ENCODE peak calls at places on chromosome 11, in seven cellular contexts. One of them, this sample, is unnamed.

GRCh38 chr11:45089845-45090499 is 56.5 kb upstream of the PRDM11 start:
- DNase-seq in fibroblast of mammary gland: peak
- DNase-seq in naive B cell: no peak
- DNase-seq in T-helper 1 cell: no peak
- DNase-seq in stimulated activated CD4-positive, alpha-beta T cell treated with anti-CD3 and anti-CD28 coated beads, Interleukin-12 subunit alpha, Interleukin-12 subunit beta, amount 100 ng/mL, for 48 hours: no peak
- DNase-seq in activated T-cell treated with anti-CD3 and anti-CD28 coated beads, Interleukin-2, amount 50 U/mL, for 1 hour: no peak
- DNase-seq in IMR-90: peak
- DNase-seq in this sample: peak

GRCh38 chr11:88059326-88059725 is 115.9 kb downstream of the RAB38 start:
- DNase-seq in fibroblast of mammary gland: peak
- DNase-seq in naive B cell: no peak
- DNase-seq in T-helper 1 cell: no peak
- DNase-seq in stimulated activated CD4-positive, alpha-beta T cell treated with anti-CD3 and anti-CD28 coated beads, Interleukin-12 subunit alpha, Interleukin-12 subunit beta, amount 100 ng/mL, for 48 hours: no peak
- DNase-seq in activated T-cell treated with anti-CD3 and anti-CD28 coated beads, Interleukin-2, amount 50 U/mL, for 1 hour: no peak
- DNase-seq in IMR-90: no peak
- DNase-seq in this sample: peak

GRCh38 chr11:19952101-19952605 is 208.1 kb downstream of the DBX1 start:
- DNase-seq in fibroblast of mammary gland: no peak
- DNase-seq in naive B cell: no peak
- DNase-seq in T-helper 1 cell: no peak
- DNase-seq in stimulated activated CD4-positive, alpha-beta T cell treated with anti-CD3 and anti-CD28 coated beads, Interleukin-12 subunit alpha, Interleukin-12 subunit beta, amount 100 ng/mL, for 48 hours: no peak
- DNase-seq in activated T-cell treated with anti-CD3 and anti-CD28 coated beads, Interleukin-2, amount 50 U/mL, for 1 hour: no peak
- DNase-seq in IMR-90: no peak
- DNase-seq in this sample: no peak

GRCh38 chr11:34603129-34604001 is 17.5 kb upstream of the EHF start:
- DNase-seq in fibroblast of mammary gland: no peak
- DNase-seq in naive B cell: no peak
- DNase-seq in T-helper 1 cell: no peak
- DNase-seq in stimulated activated CD4-positive, alpha-beta T cell treated with anti-CD3 and anti-CD28 coated beads, Interleukin-12 subunit alpha, Interleukin-12 subunit beta, amount 100 ng/mL, for 48 hours: no peak
- DNase-seq in activated T-cell treated with anti-CD3 and anti-CD28 coated beads, Interleukin-2, amount 50 U/mL, for 1 hour: no peak
- DNase-seq in IMR-90: no peak
- DNase-seq in this sample: no peak

GRCh38 chr11:64084962-64085710 is 49.4 kb downstream of the FLRT1 start:
- DNase-seq in fibroblast of mammary gland: no peak
- DNase-seq in naive B cell: no peak
- DNase-seq in T-helper 1 cell: no peak
- DNase-seq in stimulated activated CD4-positive, alpha-beta T cell treated with anti-CD3 and anti-CD28 coated beads, Interleukin-12 subunit alpha, Interleukin-12 subunit beta, amount 100 ng/mL, for 48 hours: no peak
- DNase-seq in activated T-cell treated with anti-CD3 and anti-CD28 coated beads, Interleukin-2, amount 50 U/mL, for 1 hour: no peak
- DNase-seq in IMR-90: no peak
- DNase-seq in this sample: no peak

GRCh38 chr11:70569173-70569890 is 171.0 kb downstream of the CTTN start:
- DNase-seq in fibroblast of mammary gland: no peak
- DNase-seq in naive B cell: no peak
- DNase-seq in T-helper 1 cell: no peak
- DNase-seq in stimulated activated CD4-positive, alpha-beta T cell treated with anti-CD3 and anti-CD28 coated beads, Interleukin-12 subunit alpha, Interleukin-12 subunit beta, amount 100 ng/mL, for 48 hours: no peak
- DNase-seq in activated T-cell treated with anti-CD3 and anti-CD28 coated beads, Interleukin-2, amount 50 U/mL, for 1 hour: no peak
- DNase-seq in IMR-90: no peak
- DNase-seq in this sample: no peak

GRCh38 chr11:80722616-80723015 is 1281.8 kb upstream of the TENM4 start:
- DNase-seq in fibroblast of mammary gland: peak
- DNase-seq in naive B cell: no peak
- DNase-seq in T-helper 1 cell: no peak
- DNase-seq in stimulated activated CD4-positive, alpha-beta T cell treated with anti-CD3 and anti-CD28 coated beads, Interleukin-12 subunit alpha, Interleukin-12 subunit beta, amount 100 ng/mL, for 48 hours: no peak
- DNase-seq in activated T-cell treated with anti-CD3 and anti-CD28 coated beads, Interleukin-2, amount 50 U/mL, for 1 hour: no peak
- DNase-seq in IMR-90: no peak
- DNase-seq in this sample: peak

GRCh38 chr11:71948314-71949027 is 19.6 kb downstream of the RNF121 start:
- DNase-seq in fibroblast of mammary gland: no peak
- DNase-seq in naive B cell: no peak
- DNase-seq in T-helper 1 cell: no peak
- DNase-seq in stimulated activated CD4-positive, alpha-beta T cell treated with anti-CD3 and anti-CD28 coated beads, Interleukin-12 subunit alpha, Interleukin-12 subunit beta, amount 100 ng/mL, for 48 hours: no peak
- DNase-seq in activated T-cell treated with anti-CD3 and anti-CD28 coated beads, Interleukin-2, amount 50 U/mL, for 1 hour: no peak
- DNase-seq in IMR-90: no peak
- DNase-seq in this sample: no peak

GRCh38 chr11:23554002-23554401 is 693.7 kb upstream of the CCDC179 start:
- DNase-seq in fibroblast of mammary gland: peak
- DNase-seq in naive B cell: no peak
- DNase-seq in T-helper 1 cell: no peak
- DNase-seq in stimulated activated CD4-positive, alpha-beta T cell treated with anti-CD3 and anti-CD28 coated beads, Interleukin-12 subunit alpha, Interleukin-12 subunit beta, amount 100 ng/mL, for 48 hours: no peak
- DNase-seq in activated T-cell treated with anti-CD3 and anti-CD28 coated beads, Interleukin-2, amount 50 U/mL, for 1 hour: no peak
- DNase-seq in IMR-90: no peak
- DNase-seq in this sample: peak

GRCh38 chr11:68373189-68373809 is 60.9 kb downstream of the LRP5 start:
- DNase-seq in fibroblast of mammary gland: peak
- DNase-seq in naive B cell: no peak
- DNase-seq in T-helper 1 cell: no peak
- DNase-seq in stimulated activated CD4-positive, alpha-beta T cell treated with anti-CD3 and anti-CD28 coated beads, Interleukin-12 subunit alpha, Interleukin-12 subunit beta, amount 100 ng/mL, for 48 hours: no peak
- DNase-seq in activated T-cell treated with anti-CD3 and anti-CD28 coated beads, Interleukin-2, amount 50 U/mL, for 1 hour: no peak
- DNase-seq in IMR-90: peak
- DNase-seq in this sample: no peak

GRCh38 chr11:85694385-85694980 is 8.5 kb upstream of the CCDC89 start:
- DNase-seq in fibroblast of mammary gland: peak
- DNase-seq in naive B cell: no peak
- DNase-seq in T-helper 1 cell: no peak
- DNase-seq in stimulated activated CD4-positive, alpha-beta T cell treated with anti-CD3 and anti-CD28 coated beads, Interleukin-12 subunit alpha, Interleukin-12 subunit beta, amount 100 ng/mL, for 48 hours: no peak
- DNase-seq in activated T-cell treated with anti-CD3 and anti-CD28 coated beads, Interleukin-2, amount 50 U/mL, for 1 hour: no peak
- DNase-seq in IMR-90: peak
- DNase-seq in this sample: peak

GRCh38 chr11:6571434-6572008 is 31.9 kb downstream of the RRP8 start:
- DNase-seq in fibroblast of mammary gland: no peak
- DNase-seq in naive B cell: no peak
- DNase-seq in T-helper 1 cell: no peak
- DNase-seq in stimulated activated CD4-positive, alpha-beta T cell treated with anti-CD3 and anti-CD28 coated beads, Interleukin-12 subunit alpha, Interleukin-12 subunit beta, amount 100 ng/mL, for 48 hours: no peak
- DNase-seq in activated T-cell treated with anti-CD3 and anti-CD28 coated beads, Interleukin-2, amount 50 U/mL, for 1 hour: no peak
- DNase-seq in IMR-90: no peak
- DNase-seq in this sample: no peak

GRCh38 chr11:109037856-109038780 is 373.2 kb downstream of the DDX10 start:
- DNase-seq in fibroblast of mammary gland: peak
- DNase-seq in naive B cell: no peak
- DNase-seq in T-helper 1 cell: no peak
- DNase-seq in stimulated activated CD4-positive, alpha-beta T cell treated with anti-CD3 and anti-CD28 coated beads, Interleukin-12 subunit alpha, Interleukin-12 subunit beta, amount 100 ng/mL, for 48 hours: no peak
- DNase-seq in activated T-cell treated with anti-CD3 and anti-CD28 coated beads, Interleukin-2, amount 50 U/mL, for 1 hour: no peak
- DNase-seq in IMR-90: peak
- DNase-seq in this sample: peak

GRCh38 chr11:123797065-123797940 is 8.8 kb downstream of the OR6M1 start:
- DNase-seq in fibroblast of mammary gland: no peak
- DNase-seq in naive B cell: no peak
- DNase-seq in T-helper 1 cell: no peak
- DNase-seq in stimulated activated CD4-positive, alpha-beta T cell treated with anti-CD3 and anti-CD28 coated beads, Interleukin-12 subunit alpha, Interleukin-12 subunit beta, amount 100 ng/mL, for 48 hours: no peak
- DNase-seq in activated T-cell treated with anti-CD3 and anti-CD28 coated beads, Interleukin-2, amount 50 U/mL, for 1 hour: no peak
- DNase-seq in IMR-90: no peak
- DNase-seq in this sample: no peak

GRCh38 chr11:111469200-111469599 is 43.0 kb downstream of the BTG4 start:
- DNase-seq in fibroblast of mammary gland: peak
- DNase-seq in naive B cell: no peak
- DNase-seq in T-helper 1 cell: no peak
- DNase-seq in stimulated activated CD4-positive, alpha-beta T cell treated with anti-CD3 and anti-CD28 coated beads, Interleukin-12 subunit alpha, Interleukin-12 subunit beta, amount 100 ng/mL, for 48 hours: no peak
- DNase-seq in activated T-cell treated with anti-CD3 and anti-CD28 coated beads, Interleukin-2, amount 50 U/mL, for 1 hour: no peak
- DNase-seq in IMR-90: peak
- DNase-seq in this sample: peak

GRCh38 chr11:57310630-57311086 is 14.1 kb downstream of the TNKS1BP1 start:
- DNase-seq in fibroblast of mammary gland: peak
- DNase-seq in naive B cell: no peak
- DNase-seq in T-helper 1 cell: no peak
- DNase-seq in stimulated activated CD4-positive, alpha-beta T cell treated with anti-CD3 and anti-CD28 coated beads, Interleukin-12 subunit alpha, Interleukin-12 subunit beta, amount 100 ng/mL, for 48 hours: no peak
- DNase-seq in activated T-cell treated with anti-CD3 and anti-CD28 coated beads, Interleukin-2, amount 50 U/mL, for 1 hour: no peak
- DNase-seq in IMR-90: peak
- DNase-seq in this sample: peak

GRCh38 chr11:28657378-28658030 is 549.3 kb downstream of the METTL15 start:
- DNase-seq in fibroblast of mammary gland: no peak
- DNase-seq in naive B cell: no peak
- DNase-seq in T-helper 1 cell: no peak
- DNase-seq in stimulated activated CD4-positive, alpha-beta T cell treated with anti-CD3 and anti-CD28 coated beads, Interleukin-12 subunit alpha, Interleukin-12 subunit beta, amount 100 ng/mL, for 48 hours: no peak
- DNase-seq in activated T-cell treated with anti-CD3 and anti-CD28 coated beads, Interleukin-2, amount 50 U/mL, for 1 hour: no peak
- DNase-seq in IMR-90: peak
- DNase-seq in this sample: peak

GRCh38 chr11:133243832-133244231 is 288.5 kb downstream of the OPCML start:
- DNase-seq in fibroblast of mammary gland: no peak
- DNase-seq in naive B cell: no peak
- DNase-seq in T-helper 1 cell: no peak
- DNase-seq in stimulated activated CD4-positive, alpha-beta T cell treated with anti-CD3 and anti-CD28 coated beads, Interleukin-12 subunit alpha, Interleukin-12 subunit beta, amount 100 ng/mL, for 48 hours: no peak
- DNase-seq in activated T-cell treated with anti-CD3 and anti-CD28 coated beads, Interleukin-2, amount 50 U/mL, for 1 hour: no peak
- DNase-seq in IMR-90: no peak
- DNase-seq in this sample: no peak

GRCh38 chr11:134878785-134879184 is 466.7 kb upstream of the B3GAT1 start:
- DNase-seq in fibroblast of mammary gland: no peak
- DNase-seq in naive B cell: no peak
- DNase-seq in T-helper 1 cell: no peak
- DNase-seq in stimulated activated CD4-positive, alpha-beta T cell treated with anti-CD3 and anti-CD28 coated beads, Interleukin-12 subunit alpha, Interleukin-12 subunit beta, amount 100 ng/mL, for 48 hours: no peak
- DNase-seq in activated T-cell treated with anti-CD3 and anti-CD28 coated beads, Interleukin-2, amount 50 U/mL, for 1 hour: no peak
- DNase-seq in IMR-90: no peak
- DNase-seq in this sample: no peak

GRCh38 chr11:118430956-118431355 is 5.3 kb upstream of the KMT2A start:
- DNase-seq in fibroblast of mammary gland: no peak
- DNase-seq in naive B cell: no peak
- DNase-seq in T-helper 1 cell: no peak
- DNase-seq in stimulated activated CD4-positive, alpha-beta T cell treated with anti-CD3 and anti-CD28 coated beads, Interleukin-12 subunit alpha, Interleukin-12 subunit beta, amount 100 ng/mL, for 48 hours: no peak
- DNase-seq in activated T-cell treated with anti-CD3 and anti-CD28 coated beads, Interleukin-2, amount 50 U/mL, for 1 hour: no peak
- DNase-seq in IMR-90: no peak
- DNase-seq in this sample: peak

GRCh38 chr11:113593698-113594308 is 112.3 kb downstream of the TMPRSS5 start:
- DNase-seq in fibroblast of mammary gland: no peak
- DNase-seq in naive B cell: no peak
- DNase-seq in T-helper 1 cell: no peak
- DNase-seq in stimulated activated CD4-positive, alpha-beta T cell treated with anti-CD3 and anti-CD28 coated beads, Interleukin-12 subunit alpha, Interleukin-12 subunit beta, amount 100 ng/mL, for 48 hours: peak
- DNase-seq in activated T-cell treated with anti-CD3 and anti-CD28 coated beads, Interleukin-2, amount 50 U/mL, for 1 hour: no peak
- DNase-seq in IMR-90: no peak
- DNase-seq in this sample: no peak

GRCh38 chr11:47236482-47236881 is 12.1 kb downstream of the ACP2 start:
- DNase-seq in fibroblast of mammary gland: peak
- DNase-seq in naive B cell: no peak
- DNase-seq in T-helper 1 cell: no peak
- DNase-seq in stimulated activated CD4-positive, alpha-beta T cell treated with anti-CD3 and anti-CD28 coated beads, Interleukin-12 subunit alpha, Interleukin-12 subunit beta, amount 100 ng/mL, for 48 hours: no peak
- DNase-seq in activated T-cell treated with anti-CD3 and anti-CD28 coated beads, Interleukin-2, amount 50 U/mL, for 1 hour: no peak
- DNase-seq in IMR-90: peak
- DNase-seq in this sample: peak

GRCh38 chr11:82733444-82734119 is at the start of gene FAM181B:
- DNase-seq in fibroblast of mammary gland: peak
- DNase-seq in naive B cell: peak
- DNase-seq in T-helper 1 cell: no peak
- DNase-seq in stimulated activated CD4-positive, alpha-beta T cell treated with anti-CD3 and anti-CD28 coated beads, Interleukin-12 subunit alpha, Interleukin-12 subunit beta, amount 100 ng/mL, for 48 hours: no peak
- DNase-seq in activated T-cell treated with anti-CD3 and anti-CD28 coated beads, Interleukin-2, amount 50 U/mL, for 1 hour: peak
- DNase-seq in IMR-90: no peak
- DNase-seq in this sample: peak

GRCh38 chr11:99739464-99740089 is 718.8 kb downstream of the CNTN5 start:
- DNase-seq in fibroblast of mammary gland: peak
- DNase-seq in naive B cell: no peak
- DNase-seq in T-helper 1 cell: no peak
- DNase-seq in stimulated activated CD4-positive, alpha-beta T cell treated with anti-CD3 and anti-CD28 coated beads, Interleukin-12 subunit alpha, Interleukin-12 subunit beta, amount 100 ng/mL, for 48 hours: no peak
- DNase-seq in activated T-cell treated with anti-CD3 and anti-CD28 coated beads, Interleukin-2, amount 50 U/mL, for 1 hour: no peak
- DNase-seq in IMR-90: peak
- DNase-seq in this sample: peak

GRCh38 chr11:118497831-118498230 is 29.4 kb upstream of the TTC36 start:
- DNase-seq in fibroblast of mammary gland: peak
- DNase-seq in naive B cell: no peak
- DNase-seq in T-helper 1 cell: no peak
- DNase-seq in stimulated activated CD4-positive, alpha-beta T cell treated with anti-CD3 and anti-CD28 coated beads, Interleukin-12 subunit alpha, Interleukin-12 subunit beta, amount 100 ng/mL, for 48 hours: no peak
- DNase-seq in activated T-cell treated with anti-CD3 and anti-CD28 coated beads, Interleukin-2, amount 50 U/mL, for 1 hour: no peak
- DNase-seq in IMR-90: peak
- DNase-seq in this sample: peak

GRCh38 chr11:58618215-58618614 is 4.2 kb upstream of the CNTF start:
- DNase-seq in fibroblast of mammary gland: no peak
- DNase-seq in naive B cell: no peak
- DNase-seq in T-helper 1 cell: no peak
- DNase-seq in stimulated activated CD4-positive, alpha-beta T cell treated with anti-CD3 and anti-CD28 coated beads, Interleukin-12 subunit alpha, Interleukin-12 subunit beta, amount 100 ng/mL, for 48 hours: no peak
- DNase-seq in activated T-cell treated with anti-CD3 and anti-CD28 coated beads, Interleukin-2, amount 50 U/mL, for 1 hour: no peak
- DNase-seq in IMR-90: no peak
- DNase-seq in this sample: peak

GRCh38 chr11:116394022-116394421 is 378.8 kb downstream of the BUD13 start:
- DNase-seq in fibroblast of mammary gland: no peak
- DNase-seq in naive B cell: no peak
- DNase-seq in T-helper 1 cell: no peak
- DNase-seq in stimulated activated CD4-positive, alpha-beta T cell treated with anti-CD3 and anti-CD28 coated beads, Interleukin-12 subunit alpha, Interleukin-12 subunit beta, amount 100 ng/mL, for 48 hours: no peak
- DNase-seq in activated T-cell treated with anti-CD3 and anti-CD28 coated beads, Interleukin-2, amount 50 U/mL, for 1 hour: no peak
- DNase-seq in IMR-90: no peak
- DNase-seq in this sample: no peak

GRCh38 chr11:115581871-115582639 is 77.8 kb upstream of the CADM1 start:
- DNase-seq in fibroblast of mammary gland: no peak
- DNase-seq in naive B cell: no peak
- DNase-seq in T-helper 1 cell: no peak
- DNase-seq in stimulated activated CD4-positive, alpha-beta T cell treated with anti-CD3 and anti-CD28 coated beads, Interleukin-12 subunit alpha, Interleukin-12 subunit beta, amount 100 ng/mL, for 48 hours: no peak
- DNase-seq in activated T-cell treated with anti-CD3 and anti-CD28 coated beads, Interleukin-2, amount 50 U/mL, for 1 hour: no peak
- DNase-seq in IMR-90: peak
- DNase-seq in this sample: no peak

GRCh38 chr11:37394236-37394870 is 796.3 kb upstream of the RAG2 start:
- DNase-seq in fibroblast of mammary gland: no peak
- DNase-seq in naive B cell: no peak
- DNase-seq in T-helper 1 cell: no peak
- DNase-seq in stimulated activated CD4-positive, alpha-beta T cell treated with anti-CD3 and anti-CD28 coated beads, Interleukin-12 subunit alpha, Interleukin-12 subunit beta, amount 100 ng/mL, for 48 hours: no peak
- DNase-seq in activated T-cell treated with anti-CD3 and anti-CD28 coated beads, Interleukin-2, amount 50 U/mL, for 1 hour: no peak
- DNase-seq in IMR-90: no peak
- DNase-seq in this sample: no peak

GRCh38 chr11:132318421-132319157 is 948.2 kb downstream of the NTM start:
- DNase-seq in fibroblast of mammary gland: no peak
- DNase-seq in naive B cell: no peak
- DNase-seq in T-helper 1 cell: no peak
- DNase-seq in stimulated activated CD4-positive, alpha-beta T cell treated with anti-CD3 and anti-CD28 coated beads, Interleukin-12 subunit alpha, Interleukin-12 subunit beta, amount 100 ng/mL, for 48 hours: no peak
- DNase-seq in activated T-cell treated with anti-CD3 and anti-CD28 coated beads, Interleukin-2, amount 50 U/mL, for 1 hour: no peak
- DNase-seq in IMR-90: peak
- DNase-seq in this sample: peak

GRCh38 chr11:71301858-71302533 is 49.6 kb upstream of the SHANK2 start:
- DNase-seq in fibroblast of mammary gland: no peak
- DNase-seq in naive B cell: no peak
- DNase-seq in T-helper 1 cell: no peak
- DNase-seq in stimulated activated CD4-positive, alpha-beta T cell treated with anti-CD3 and anti-CD28 coated beads, Interleukin-12 subunit alpha, Interleukin-12 subunit beta, amount 100 ng/mL, for 48 hours: no peak
- DNase-seq in activated T-cell treated with anti-CD3 and anti-CD28 coated beads, Interleukin-2, amount 50 U/mL, for 1 hour: no peak
- DNase-seq in IMR-90: no peak
- DNase-seq in this sample: peak

GRCh38 chr11:129605815-129606214 is 209.8 kb upstream of the TMEM45B start:
- DNase-seq in fibroblast of mammary gland: no peak
- DNase-seq in naive B cell: no peak
- DNase-seq in T-helper 1 cell: no peak
- DNase-seq in stimulated activated CD4-positive, alpha-beta T cell treated with anti-CD3 and anti-CD28 coated beads, Interleukin-12 subunit alpha, Interleukin-12 subunit beta, amount 100 ng/mL, for 48 hours: no peak
- DNase-seq in activated T-cell treated with anti-CD3 and anti-CD28 coated beads, Interleukin-2, amount 50 U/mL, for 1 hour: no peak
- DNase-seq in IMR-90: no peak
- DNase-seq in this sample: no peak

GRCh38 chr11:9015677-9016076 is 11.9 kb upstream of the NRIP3 start:
- DNase-seq in fibroblast of mammary gland: peak
- DNase-seq in naive B cell: peak
- DNase-seq in T-helper 1 cell: peak
- DNase-seq in stimulated activated CD4-positive, alpha-beta T cell treated with anti-CD3 and anti-CD28 coated beads, Interleukin-12 subunit alpha, Interleukin-12 subunit beta, amount 100 ng/mL, for 48 hours: peak
- DNase-seq in activated T-cell treated with anti-CD3 and anti-CD28 coated beads, Interleukin-2, amount 50 U/mL, for 1 hour: peak
- DNase-seq in IMR-90: peak
- DNase-seq in this sample: peak

GRCh38 chr11:31237819-31238771 is 131.4 kb downstream of the DCDC1 start:
- DNase-seq in fibroblast of mammary gland: peak
- DNase-seq in naive B cell: no peak
- DNase-seq in T-helper 1 cell: no peak
- DNase-seq in stimulated activated CD4-positive, alpha-beta T cell treated with anti-CD3 and anti-CD28 coated beads, Interleukin-12 subunit alpha, Interleukin-12 subunit beta, amount 100 ng/mL, for 48 hours: no peak
- DNase-seq in activated T-cell treated with anti-CD3 and anti-CD28 coated beads, Interleukin-2, amount 50 U/mL, for 1 hour: no peak
- DNase-seq in IMR-90: no peak
- DNase-seq in this sample: peak